ENCODE peak calls at places on chromosomes 4 and X, in four cellular contexts. One of them, this sample, is unnamed.

GRCh38 chrX:48835524-48836329 is at the start of gene PCSK1N:
- DNase-seq in NCI-H1930: peak; percentile 40
- DNase-seq in anterior cingulate cortex: peak; percentile 2
- DNase-seq in Calu3: peak; percentile 81
- DNase-seq in this sample: peak; percentile 52

GRCh38 chrX:125998432-125998831 is 167.7 kb downstream of the DCAF12L2 start:
- DNase-seq in Calu3: no peak
- DNase-seq in NCI-H1930: peak; percentile 19
- DNase-seq in anterior cingulate cortex: no peak
- DNase-seq in this sample: no peak

GRCh38 chr4:60089546-60090273 is 1110.4 kb upstream of the ADGRL3 start:
- DNase-seq in anterior cingulate cortex: no peak
- DNase-seq in Calu3: no peak
- DNase-seq in NCI-H1930: no peak
- DNase-seq in this sample: no peak

GRCh38 chr4:88937081-88937480 is 119.9 kb downstream of the FAM13A start:
- DNase-seq in Calu3: no peak
- DNase-seq in anterior cingulate cortex: no peak
- DNase-seq in NCI-H1930: no peak
- DNase-seq in this sample: no peak

GRCh38 chrX:104205548-104205947 is 39.3 kb downstream of the FAM199X start:
- DNase-seq in anterior cingulate cortex: no peak
- DNase-seq in NCI-H1930: no peak
- DNase-seq in Calu3: no peak
- DNase-seq in this sample: no peak

GRCh38 chrX:69318651-69319305 is 153.5 kb upstream of the PJA1 start:
- DNase-seq in Calu3: no peak
- DNase-seq in anterior cingulate cortex: no peak
- DNase-seq in NCI-H1930: no peak
- DNase-seq in this sample: no peak

GRCh38 chr4:6546681-6547447 is 28.1 kb upstream of the MAN2B2 start:
- DNase-seq in NCI-H1930: peak; percentile 59
- DNase-seq in Calu3: peak; percentile 31
- DNase-seq in anterior cingulate cortex: peak; percentile 18
- DNase-seq in this sample: peak; percentile 66

GRCh38 chr4:24266951-24267577 is 317.3 kb downstream of the DHX15 start:
- DNase-seq in anterior cingulate cortex: no peak
- DNase-seq in NCI-H1930: no peak
- DNase-seq in Calu3: no peak
- DNase-seq in this sample: no peak

GRCh38 chrX:137033774-137034507 is at the start of gene GPR101:
- DNase-seq in NCI-H1930: no peak
- DNase-seq in Calu3: no peak
- DNase-seq in anterior cingulate cortex: no peak
- DNase-seq in this sample: peak; percentile 9

GRCh38 chrX:107597264-107597663 is 31.0 kb upstream of the PRPS1 start:
- DNase-seq in NCI-H1930: no peak
- DNase-seq in Calu3: no peak
- DNase-seq in anterior cingulate cortex: no peak
- DNase-seq in this sample: no peak

GRCh38 chrX:47129879-47130358 is 14.6 kb downstream of the NDUFB11 start:
- DNase-seq in Calu3: no peak
- DNase-seq in NCI-H1930: no peak
- DNase-seq in anterior cingulate cortex: no peak
- DNase-seq in this sample: no peak

GRCh38 chr4:16721618-16722291 is 176.7 kb downstream of the LDB2 start:
- DNase-seq in anterior cingulate cortex: no peak
- DNase-seq in Calu3: no peak
- DNase-seq in NCI-H1930: no peak
- DNase-seq in this sample: no peak

GRCh38 chr4:91963489-91963888 is 340.3 kb upstream of the GRID2 start:
- DNase-seq in anterior cingulate cortex: no peak
- DNase-seq in NCI-H1930: no peak
- DNase-seq in Calu3: no peak
- DNase-seq in this sample: no peak